ENCODE peak calls at places on chromosomes 4 and X, in seven cellular contexts. One of them, this sample, is unnamed.

GRCh38 chrX:69503228-69503834 is 795 bp upstream of the NALF2 start:
- DNase-seq in M059J: no peak
- DNase-seq in HEK293T: peak
- DNase-seq in occipital lobe: peak
- DNase-seq in NCI-H345: peak
- DNase-seq in cardiac fibroblast: peak
- DNase-seq in ecto neural progenitor cell: no peak
- DNase-seq in this sample: no peak

GRCh38 chrX:65035451-65035779 is 59.2 kb upstream of the ZC4H2 start:
- DNase-seq in cardiac fibroblast: no peak
- DNase-seq in NCI-H345: no peak
- DNase-seq in occipital lobe: peak
- DNase-seq in ecto neural progenitor cell: peak
- DNase-seq in M059J: no peak
- DNase-seq in HEK293T: no peak
- DNase-seq in this sample: no peak

GRCh38 chr4:75723117-75723801 is 1.1 kb upstream of the USO1 start:
- DNase-seq in M059J: peak
- DNase-seq in occipital lobe: no peak
- DNase-seq in cardiac fibroblast: peak
- DNase-seq in HEK293T: no peak
- DNase-seq in ecto neural progenitor cell: no peak
- DNase-seq in NCI-H345: no peak
- DNase-seq in this sample: no peak

GRCh38 chr4:86274642-86275041 is 85.2 kb downstream of the MAPK10 start:
- DNase-seq in M059J: no peak
- DNase-seq in HEK293T: no peak
- DNase-seq in NCI-H345: no peak
- DNase-seq in cardiac fibroblast: no peak
- DNase-seq in occipital lobe: no peak
- DNase-seq in ecto neural progenitor cell: no peak
- DNase-seq in this sample: no peak

GRCh38 chrX:136627381-136627780 is 20.6 kb upstream of the CD40LG start:
- DNase-seq in NCI-H345: no peak
- DNase-seq in HEK293T: no peak
- DNase-seq in M059J: no peak
- DNase-seq in occipital lobe: no peak
- DNase-seq in cardiac fibroblast: no peak
- DNase-seq in ecto neural progenitor cell: no peak
- DNase-seq in this sample: no peak

GRCh38 chr4:125736057-125736456 is 421.3 kb downstream of the FAT4 start:
- DNase-seq in NCI-H345: no peak
- DNase-seq in M059J: peak
- DNase-seq in HEK293T: no peak
- DNase-seq in occipital lobe: no peak
- DNase-seq in ecto neural progenitor cell: no peak
- DNase-seq in cardiac fibroblast: peak
- DNase-seq in this sample: peak

GRCh38 chrX:74514384-74514783 is 93.1 kb downstream of the SLC16A2 start:
- DNase-seq in M059J: peak
- DNase-seq in ecto neural progenitor cell: no peak
- DNase-seq in NCI-H345: no peak
- DNase-seq in HEK293T: no peak
- DNase-seq in cardiac fibroblast: no peak
- DNase-seq in occipital lobe: no peak
- DNase-seq in this sample: no peak

GRCh38 chr4:61380865-61381264 is 180.7 kb downstream of the ADGRL3 start:
- DNase-seq in occipital lobe: no peak
- DNase-seq in HEK293T: no peak
- DNase-seq in M059J: no peak
- DNase-seq in cardiac fibroblast: no peak
- DNase-seq in NCI-H345: peak
- DNase-seq in ecto neural progenitor cell: no peak
- DNase-seq in this sample: no peak

GRCh38 chrX:121570072-121570841 is 522.8 kb downstream of the GLUD2 start:
- DNase-seq in M059J: peak
- DNase-seq in occipital lobe: no peak
- DNase-seq in NCI-H345: no peak
- DNase-seq in cardiac fibroblast: peak
- DNase-seq in ecto neural progenitor cell: no peak
- DNase-seq in HEK293T: no peak
- DNase-seq in this sample: no peak

GRCh38 chr4:141447761-141448160 is 188.6 kb upstream of the IL15 start:
- DNase-seq in cardiac fibroblast: no peak
- DNase-seq in M059J: no peak
- DNase-seq in occipital lobe: no peak
- DNase-seq in NCI-H345: no peak
- DNase-seq in HEK293T: no peak
- DNase-seq in ecto neural progenitor cell: no peak
- DNase-seq in this sample: no peak

GRCh38 chrX:39895228-39896110 is 202.3 kb downstream of the BCOR start:
- DNase-seq in cardiac fibroblast: peak
- DNase-seq in M059J: peak
- DNase-seq in occipital lobe: no peak
- DNase-seq in HEK293T: no peak
- DNase-seq in NCI-H345: peak
- DNase-seq in ecto neural progenitor cell: no peak
- DNase-seq in this sample: no peak

GRCh38 chr4:108060164-108060563 is 70.5 kb downstream of the HADH start:
- DNase-seq in ecto neural progenitor cell: no peak
- DNase-seq in occipital lobe: no peak
- DNase-seq in HEK293T: peak
- DNase-seq in cardiac fibroblast: peak
- DNase-seq in M059J: peak
- DNase-seq in NCI-H345: peak
- DNase-seq in this sample: peak

GRCh38 chrX:125205084-125205917 is 114.4 kb upstream of the TEX13C start:
- DNase-seq in HEK293T: peak
- DNase-seq in ecto neural progenitor cell: peak
- DNase-seq in occipital lobe: peak
- DNase-seq in NCI-H345: peak
- DNase-seq in cardiac fibroblast: peak
- DNase-seq in M059J: peak
- DNase-seq in this sample: peak

GRCh38 chrX:110146521-110146920 is 143.6 kb downstream of the TMEM164 start:
- DNase-seq in occipital lobe: no peak
- DNase-seq in NCI-H345: peak
- DNase-seq in M059J: peak
- DNase-seq in ecto neural progenitor cell: no peak
- DNase-seq in HEK293T: peak
- DNase-seq in cardiac fibroblast: peak
- DNase-seq in this sample: no peak

GRCh38 chr4:39043697-39044363 is 11.6 kb upstream of the TMEM156 start:
- DNase-seq in cardiac fibroblast: peak
- DNase-seq in M059J: peak
- DNase-seq in HEK293T: no peak
- DNase-seq in ecto neural progenitor cell: no peak
- DNase-seq in occipital lobe: no peak
- DNase-seq in NCI-H345: no peak
- DNase-seq in this sample: no peak

GRCh38 chrX:33188286-33188685 is 23.1 kb downstream of the DMD start:
- DNase-seq in ecto neural progenitor cell: no peak
- DNase-seq in HEK293T: no peak
- DNase-seq in cardiac fibroblast: no peak
- DNase-seq in NCI-H345: peak
- DNase-seq in M059J: no peak
- DNase-seq in occipital lobe: no peak
- DNase-seq in this sample: no peak

GRCh38 chr4:54541426-54542118 is 116.2 kb upstream of the KIT start:
- DNase-seq in cardiac fibroblast: no peak
- DNase-seq in occipital lobe: no peak
- DNase-seq in ecto neural progenitor cell: no peak
- DNase-seq in HEK293T: no peak
- DNase-seq in NCI-H345: no peak
- DNase-seq in M059J: no peak
- DNase-seq in this sample: no peak

GRCh38 chrX:9905288-9905687 is 61.9 kb upstream of the CLDN34 start:
- DNase-seq in occipital lobe: no peak
- DNase-seq in NCI-H345: no peak
- DNase-seq in M059J: no peak
- DNase-seq in HEK293T: no peak
- DNase-seq in ecto neural progenitor cell: no peak
- DNase-seq in cardiac fibroblast: peak
- DNase-seq in this sample: peak

GRCh38 chr4:151678048-151678853 is 82.6 kb downstream of the GATB start:
- DNase-seq in HEK293T: peak
- DNase-seq in NCI-H345: peak
- DNase-seq in M059J: no peak
- DNase-seq in cardiac fibroblast: no peak
- DNase-seq in ecto neural progenitor cell: no peak
- DNase-seq in occipital lobe: no peak
- DNase-seq in this sample: no peak

GRCh38 chr4:1980561-1981041 is 28.2 kb downstream of the NELFA start:
- DNase-seq in HEK293T: no peak
- DNase-seq in cardiac fibroblast: no peak
- DNase-seq in occipital lobe: no peak
- DNase-seq in M059J: no peak
- DNase-seq in ecto neural progenitor cell: no peak
- DNase-seq in NCI-H345: no peak
- DNase-seq in this sample: no peak

GRCh38 chrX:103376118-103376978 is at the start of gene BEX3:
- DNase-seq in M059J: peak
- DNase-seq in ecto neural progenitor cell: peak
- DNase-seq in NCI-H345: peak
- DNase-seq in occipital lobe: peak
- DNase-seq in HEK293T: peak
- DNase-seq in cardiac fibroblast: peak
- DNase-seq in this sample: no peak

GRCh38 chrX:45872480-45872879 is 671.8 kb upstream of the DIPK2B start:
- DNase-seq in M059J: no peak
- DNase-seq in cardiac fibroblast: no peak
- DNase-seq in HEK293T: no peak
- DNase-seq in NCI-H345: no peak
- DNase-seq in occipital lobe: no peak
- DNase-seq in ecto neural progenitor cell: no peak
- DNase-seq in this sample: no peak

GRCh38 chrX:119573222-119573621 is 1.1 kb upstream of the UBE2A start:
- DNase-seq in cardiac fibroblast: no peak
- DNase-seq in HEK293T: no peak
- DNase-seq in M059J: no peak
- DNase-seq in ecto neural progenitor cell: no peak
- DNase-seq in occipital lobe: no peak
- DNase-seq in NCI-H345: no peak
- DNase-seq in this sample: no peak

GRCh38 chr4:139740121-139740520 is 74.5 kb downstream of the MGST2 start:
- DNase-seq in NCI-H345: peak
- DNase-seq in M059J: no peak
- DNase-seq in ecto neural progenitor cell: no peak
- DNase-seq in cardiac fibroblast: no peak
- DNase-seq in occipital lobe: peak
- DNase-seq in HEK293T: no peak
- DNase-seq in this sample: no peak

GRCh38 chrX:39821011-39821708 is 276.6 kb downstream of the BCOR start:
- DNase-seq in occipital lobe: peak
- DNase-seq in ecto neural progenitor cell: peak
- DNase-seq in M059J: no peak
- DNase-seq in HEK293T: peak
- DNase-seq in cardiac fibroblast: peak
- DNase-seq in NCI-H345: peak
- DNase-seq in this sample: no peak

GRCh38 chr4:23005691-23006090 is 313.0 kb downstream of the GBA3 start:
- DNase-seq in cardiac fibroblast: no peak
- DNase-seq in NCI-H345: no peak
- DNase-seq in M059J: no peak
- DNase-seq in ecto neural progenitor cell: no peak
- DNase-seq in occipital lobe: no peak
- DNase-seq in HEK293T: no peak
- DNase-seq in this sample: no peak

GRCh38 chr4:20809796-20810195 is 109.5 kb downstream of the PACRGL start:
- DNase-seq in occipital lobe: no peak
- DNase-seq in HEK293T: no peak
- DNase-seq in ecto neural progenitor cell: no peak
- DNase-seq in M059J: peak
- DNase-seq in cardiac fibroblast: no peak
- DNase-seq in NCI-H345: peak
- DNase-seq in this sample: no peak

GRCh38 chr4:133151681-133152329 is 2.7 kb downstream of the PCDH10 start:
- DNase-seq in cardiac fibroblast: no peak
- DNase-seq in occipital lobe: peak
- DNase-seq in M059J: peak
- DNase-seq in HEK293T: peak
- DNase-seq in NCI-H345: peak
- DNase-seq in ecto neural progenitor cell: peak
- DNase-seq in this sample: no peak

This sample was measured in stromal cell of bone marrow.